ENCODE peak calls at places on chromosomes 12 and 14, in five cellular contexts. I is ovary, W is A549, R is esophagus squamous epithelium, S is right lobe of liver. U is an unnamed sample.

GRCh38 chr14:101665478-101666078 is 95.9 kb upstream of the PPP2R5C start:
- DNase-seq in W (peak), R (no peak), I (peak), S (no peak), U (no peak)

GRCh38 chr14:82655770-82656169 is 1122.1 kb upstream of the SEL1L start:
- DNase-seq in I (no peak), S (no peak), R (no peak), W (no peak), U (no peak)

GRCh38 chr14:20516921-20517320 is 11.6 kb downstream of the RNASE10 start:
- DNase-seq in W (no peak), S (no peak), R (no peak), I (no peak), U (no peak)

GRCh38 chr14:103723176-103724081 is 7.8 kb downstream of the ZFYVE21 start:
- DNase-seq in S (peak), R (no peak), I (no peak), W (no peak), U (no peak)

GRCh38 chr14:80845877-80846276 is 95.7 kb downstream of the CEP128 start:
- DNase-seq in R (no peak), W (no peak), S (no peak), I (no peak), U (no peak)

GRCh38 chr12:3725267-3726115 is 27.4 kb downstream of the CRACR2A start:
- DNase-seq in W (no peak), S (no peak), I (no peak), R (no peak), U (no peak)

GRCh38 chr12:14238224-14238792 is 127.2 kb upstream of the ATF7IP start:
- DNase-seq in R (no peak), S (no peak), W (no peak), I (no peak), U (no peak)

GRCh38 chr12:80262372-80263170 is 163.2 kb downstream of the OTOGL start:
- DNase-seq in S (no peak), I (no peak), R (no peak), W (no peak), U (no peak)

GRCh38 chr12:123889848-123890535 is 82.6 kb downstream of the CCDC92 start:
- DNase-seq in W (no peak), R (no peak), S (no peak), I (no peak), U (no peak)

GRCh38 chr12:114913871-114914801 is 230.2 kb upstream of the TBX3 start:
- DNase-seq in W (peak), S (no peak), I (no peak), R (no peak), U (no peak)

GRCh38 chr12:122527478-122527944 is 462 bp downstream of the KNTC1 start:
- DNase-seq in S (no peak), W (peak), R (no peak), I (no peak), U (no peak)

GRCh38 chr12:1533602-1534304 is 60.6 kb downstream of the FBXL14 start:
- DNase-seq in W (no peak), S (no peak), R (no peak), I (no peak), U (no peak)

GRCh38 chr12:80763874-80764273 is 47.2 kb downstream of the MYF5 start:
- DNase-seq in R (no peak), I (no peak), W (no peak), S (no peak), U (no peak)

GRCh38 chr12:79690156-79690605 is 583 bp downstream of the PAWR start:
- DNase-seq in W (no peak), I (no peak), R (no peak), S (peak), U (no peak)

GRCh38 chr12:40819427-40820108 is 127.3 kb downstream of the CNTN1 start:
- DNase-seq in S (no peak), I (peak), R (no peak), W (no peak), U (peak)

GRCh38 chr12:57276935-57277563 is 26.1 kb upstream of the STAC3 start:
- DNase-seq in S (no peak), R (no peak), I (no peak), W (peak), U (no peak)

GRCh38 chr14:63852271-63852816 is 460 bp upstream of the SYNE2 start:
- DNase-seq in R (no peak), I (no peak), S (no peak), W (no peak), U (no peak)

GRCh38 chr14:69701857-69702256 is 65.1 kb upstream of the SRSF5 start:
- DNase-seq in S (no peak), R (no peak), I (no peak), W (no peak), U (no peak)

GRCh38 chr12:42442328-42442759 is 116.4 kb downstream of the PPHLN1 start:
- DNase-seq in I (no peak), R (no peak), S (no peak), W (no peak), U (no peak)

GRCh38 chr12:58029260-58029659 is 87.9 kb downstream of the ATP23 start:
- DNase-seq in W (no peak), I (no peak), S (no peak), R (no peak), U (no peak)

GRCh38 chr12:79317184-79317847 is 373.4 kb downstream of the PAWR start:
- DNase-seq in I (no peak), S (no peak), R (no peak), W (no peak), U (no peak)

GRCh38 chr12:31011746-31012567 is 61.7 kb upstream of the DDX11 start:
- DNase-seq in R (no peak), W (no peak), S (no peak), I (no peak), U (peak)

GRCh38 chr14:24943024-24943423 is 106.9 kb downstream of the STXBP6 start:
- DNase-seq in I (no peak), R (no peak), S (no peak), W (no peak), U (peak)

DNA sequence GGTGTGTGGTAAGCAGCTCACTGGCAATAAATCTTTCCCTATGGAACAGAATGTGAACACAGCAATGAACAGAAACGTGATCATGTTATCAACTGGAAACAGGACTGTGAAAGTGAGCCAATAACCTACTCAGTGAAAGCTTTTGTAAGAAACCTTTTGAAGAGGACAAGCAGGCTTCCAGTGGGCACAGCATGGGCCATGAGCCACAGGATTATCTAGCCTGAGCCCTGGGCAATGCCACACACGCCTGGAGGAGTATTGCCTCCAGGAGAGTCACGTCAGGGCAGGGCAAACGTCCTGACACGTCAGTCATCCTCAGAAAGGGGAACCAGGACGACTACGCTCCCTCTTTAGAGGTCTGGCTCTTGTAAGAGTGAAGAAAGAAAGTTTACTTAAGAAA is 32.3 kb downstream of the NRDE2 start:
- DNase-seq in R (no peak), I (no peak), W (no peak), S (peak), U (no peak)
- H3K4me3 ChIP-seq in R (no peak), I (no peak), W (no peak), S (no peak), U (no peak)

DNA sequence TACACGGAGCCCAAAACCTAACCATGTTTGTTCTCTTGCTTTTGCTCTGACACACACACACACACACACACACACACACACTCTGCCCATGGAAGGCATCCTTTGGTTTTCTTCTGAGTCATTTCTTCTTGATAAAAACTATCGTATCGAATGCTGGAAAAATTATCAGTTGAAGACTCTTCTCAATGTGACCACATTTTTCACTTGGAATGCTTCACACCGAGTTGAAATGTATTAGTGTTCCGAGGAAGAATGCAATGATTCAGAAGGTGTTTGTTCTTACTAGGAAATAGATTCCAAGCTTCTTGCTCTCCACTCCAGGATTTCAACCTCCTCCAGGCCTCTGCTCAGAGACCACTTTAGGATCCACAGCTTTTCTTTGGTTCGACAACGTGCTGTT is 226.3 kb downstream of the MON2 start:
- DNase-seq in W (no peak), S (no peak), R (no peak), I (no peak), U (no peak)
- H3K27ac ChIP-seq in W (peak), S (no peak), R (no peak), I (no peak), U (peak)

DNA sequence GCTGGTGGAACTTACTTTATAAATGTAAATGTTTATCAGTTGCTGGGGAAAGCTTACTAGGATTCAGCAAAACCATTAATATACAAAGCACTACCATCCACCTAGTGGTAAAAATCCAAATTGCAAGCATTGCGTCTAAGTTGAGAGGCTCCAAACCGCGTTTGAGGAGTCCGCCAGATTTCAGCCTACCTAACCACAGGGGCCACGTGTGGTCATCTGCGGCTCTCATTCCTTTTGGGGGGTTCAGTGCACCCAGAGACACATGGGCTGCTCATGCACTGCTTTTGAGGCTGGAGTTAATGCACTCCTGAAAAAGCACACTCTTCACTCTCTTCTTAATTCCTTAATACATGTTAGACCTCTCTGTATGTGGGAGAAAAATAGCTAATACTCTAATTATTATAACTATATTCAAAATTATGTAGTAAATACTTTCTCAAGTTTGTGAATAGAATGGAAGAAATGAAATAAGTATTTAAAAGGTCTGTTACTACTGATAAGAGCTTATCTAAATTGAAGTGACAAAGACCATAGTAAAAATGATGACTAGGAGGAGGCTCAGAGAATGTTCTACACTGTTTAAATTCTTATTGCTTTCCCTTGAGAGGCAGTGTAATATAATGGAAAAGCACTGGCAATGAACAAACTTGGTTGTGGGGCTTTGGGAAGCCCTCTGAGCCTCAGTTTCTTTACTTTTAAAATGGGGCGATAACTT is 41.4 kb upstream of the MANSC4 start:
- DNase-seq in S (no peak), W (peak), I (no peak), R (no peak), U (no peak)
- TF ChIP-seq POLR2A in S (no peak), W (no peak), I (no peak), R (no peak), U (no peak)

GRCh38 chr12:117360222-117360550 is 1.2 kb downstream of the NOS1 start:
- DNase-seq in S (no peak), R (no peak), I (no peak), W (no peak), U (no peak)
- H3K4me3 ChIP-seq in S (no peak), R (peak), I (no peak), W (peak), U (no peak)

GRCh38 chr14:93006484-93007128 is 83.7 kb downstream of the CHGA start:
- DNase-seq in S (no peak), I (no peak), W (no peak), R (no peak), U (no peak)
- H3K27ac ChIP-seq in S (no peak), I (peak), W (peak), R (peak), U (peak)

DNA sequence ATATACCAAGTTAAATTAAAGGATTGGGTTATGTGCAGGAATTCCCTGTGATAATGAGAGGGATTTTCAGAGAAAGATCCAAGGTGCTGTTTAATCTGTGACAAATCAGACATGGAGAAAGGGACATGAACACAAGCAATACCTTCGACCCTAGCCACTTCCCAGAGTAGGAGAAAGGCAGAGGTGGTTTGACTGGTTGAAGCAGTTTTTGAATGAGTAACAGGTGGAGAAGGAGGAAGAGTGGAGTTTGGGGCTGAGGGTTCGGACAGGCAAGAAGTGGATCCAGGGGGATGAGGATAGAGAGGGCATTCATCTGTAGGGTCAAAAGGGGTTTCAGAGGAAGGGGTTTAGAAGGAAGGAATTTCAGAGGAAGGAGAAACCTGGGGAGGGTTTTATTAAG is 27.4 kb upstream of the A2M start:
- DNase-seq in I (no peak), R (no peak), W (no peak), S (no peak), U (no peak)
- TF ChIP-seq POLR2A in I (no peak), R (no peak), W (no peak), S (no peak), U (no peak)

GRCh38 chr12:48881652-48882324 is 16.1 kb upstream of the RND1 start:
- DNase-seq in S (no peak), W (no peak), I (no peak), R (no peak), U (no peak)
- H3K4me3 ChIP-seq in S (no peak), W (peak), I (no peak), R (no peak), U (no peak)

GRCh38 chr12:54038760-54039414 is 6.0 kb downstream of the HOXC5 start:
- DNase-seq in I (peak), R (no peak), W (no peak), S (no peak), U (no peak)
- H3K27ac ChIP-seq in I (peak), R (peak), W (no peak), S (no peak), U (no peak)

U was measured in sigmoid colon.